ENCODE peak calls at places on chromosomes 13 and 19, in nine cellular contexts. K is GM23338, Y is right lobe of liver, H is PC-3, Q is tibial nerve, L is mammary epithelial cell, V is lung, G is cardiac fibroblast, B is uterus. P is an unnamed sample.

GRCh38 chr19:50328257-50329145 is 676 bp downstream of the KCNC3 start:
- DNase-seq in K (peak; percentile 64), Y (peak; percentile 62), H (peak; percentile 39), Q (no peak), L (no peak), V (no peak), G (peak; percentile 7), B (no peak), P (peak; percentile 72)

GRCh38 chr13:28754698-28755545 is 36.2 kb upstream of the SLC46A3 start:
- DNase-seq in K (peak; percentile 71), Y (peak; percentile 59), H (peak; percentile 44), Q (peak; percentile 32), L (no peak), V (peak; percentile 42), G (peak; percentile 70), B (no peak), P (peak; percentile 67)

GRCh38 chr19:19185853-19186728 is 5.9 kb downstream of the BORCS8 start:
- DNase-seq in K (peak; percentile 97), Y (no peak), H (peak; percentile 57), Q (no peak), L (peak; percentile 25), V (peak; percentile 35), G (peak; percentile 59), B (no peak), P (peak; percentile 96)

GRCh38 chr19:50214699-50215543 is 11.5 kb downstream of the MYH14 start:
- DNase-seq in K (peak; percentile 63), Y (no peak), H (peak; percentile 97), Q (no peak), L (no peak), V (peak; percentile 87), G (no peak), B (no peak), P (no peak)

GRCh38 chr13:28268800-28269223 is 130.5 kb downstream of the PAN3 start:
- DNase-seq in K (no peak), Y (no peak), H (no peak), Q (no peak), L (no peak), V (no peak), G (no peak), B (no peak), P (no peak)

GRCh38 chr19:51359294-51359693 is 6.9 kb downstream of the ETFB start:
- DNase-seq in K (no peak), Y (no peak), H (peak; percentile 70), Q (no peak), L (peak; percentile 85), V (no peak), G (peak; percentile 85), B (no peak), P (no peak)

GRCh38 chr19:9566729-9567128 is 17.6 kb downstream of the ZNF121 start:
- DNase-seq in K (peak; percentile 42), Y (no peak), H (no peak), Q (no peak), L (no peak), V (no peak), G (no peak), B (no peak), P (no peak)

GRCh38 chr19:32070101-32070500 is 275.3 kb upstream of the ZNF507 start:
- DNase-seq in K (no peak), Y (no peak), H (no peak), Q (no peak), L (no peak), V (no peak), G (no peak), B (no peak), P (no peak)

GRCh38 chr19:18418034-18418724 is 1.0 kb upstream of the SSBP4 start:
- DNase-seq in K (no peak), Y (peak; percentile 74), H (no peak), Q (no peak), L (no peak), V (no peak), G (no peak), B (peak; percentile 72), P (peak; percentile 67)

GRCh38 chr13:51957377-51958216 is 53.7 kb downstream of the ATP7B start:
- DNase-seq in K (no peak), Y (no peak), H (no peak), Q (no peak), L (no peak), V (no peak), G (no peak), B (no peak), P (no peak)

GRCh38 chr13:43185206-43185605 is 161.8 kb downstream of the DNAJC15 start:
- DNase-seq in K (no peak), Y (no peak), H (no peak), Q (no peak), L (no peak), V (no peak), G (no peak), B (no peak), P (no peak)

GRCh38 chr13:100520936-100521765 is 67.4 kb downstream of the GGACT start:
- DNase-seq in K (peak; percentile 77), Y (no peak), H (no peak), Q (no peak), L (no peak), V (no peak), G (no peak), B (no peak), P (peak; percentile 67)

GRCh38 chr13:74839656-74840055 is 642.3 kb downstream of the TBC1D4 start:
- DNase-seq in K (no peak), Y (no peak), H (peak; percentile 48), Q (no peak), L (peak; percentile 42), V (no peak), G (peak; percentile 77), B (no peak), P (no peak)

GRCh38 chr13:41587490-41587889 is 130.1 kb downstream of the RGCC start:
- DNase-seq in K (peak; percentile 64), Y (no peak), H (no peak), Q (no peak), L (no peak), V (no peak), G (no peak), B (no peak), P (peak; percentile 76)

GRCh38 chr13:75633285-75633684 is 2.8 kb upstream of the LMO7 start:
- DNase-seq in K (no peak), Y (no peak), H (peak; percentile 66), Q (no peak), L (peak; percentile 50), V (no peak), G (peak; percentile 87), B (no peak), P (no peak)

GRCh38 chr19:44741841-44742352 is 6.6 kb upstream of the BCL3 start:
- DNase-seq in K (no peak), Y (peak; percentile 99), H (peak; percentile 98), Q (peak; percentile 98), L (peak; percentile 99), V (peak; percentile 98), G (peak; percentile 100), B (peak; percentile 99), P (peak; percentile 72)

GRCh38 chr19:11530432-11530831 is 1.5 kb upstream of the ECSIT start:
- DNase-seq in K (peak; percentile 96), Y (peak; percentile 88), H (peak; percentile 84), Q (peak; percentile 23), L (peak; percentile 70), V (peak; percentile 81), G (peak; percentile 90), B (peak; percentile 77), P (peak; percentile 95)

GRCh38 chr19:45637890-45638667 is 1.1 kb downstream of the EML2 start:
- DNase-seq in K (peak; percentile 63), Y (no peak), H (no peak), Q (no peak), L (peak; percentile 80), V (no peak), G (peak; percentile 51), B (no peak), P (peak; percentile 77)

GRCh38 chr13:32731576-32731975 is 145.3 kb downstream of the PDS5B start:
- DNase-seq in K (no peak), Y (no peak), H (peak; percentile 58), Q (no peak), L (peak; percentile 27), V (no peak), G (peak; percentile 49), B (no peak), P (no peak)

GRCh38 chr13:42814868-42815267 is 33.5 kb downstream of the FAM216B start:
- DNase-seq in K (no peak), Y (no peak), H (peak; percentile 83), Q (no peak), L (peak; percentile 70), V (no peak), G (peak; percentile 86), B (no peak), P (no peak)

DNA sequence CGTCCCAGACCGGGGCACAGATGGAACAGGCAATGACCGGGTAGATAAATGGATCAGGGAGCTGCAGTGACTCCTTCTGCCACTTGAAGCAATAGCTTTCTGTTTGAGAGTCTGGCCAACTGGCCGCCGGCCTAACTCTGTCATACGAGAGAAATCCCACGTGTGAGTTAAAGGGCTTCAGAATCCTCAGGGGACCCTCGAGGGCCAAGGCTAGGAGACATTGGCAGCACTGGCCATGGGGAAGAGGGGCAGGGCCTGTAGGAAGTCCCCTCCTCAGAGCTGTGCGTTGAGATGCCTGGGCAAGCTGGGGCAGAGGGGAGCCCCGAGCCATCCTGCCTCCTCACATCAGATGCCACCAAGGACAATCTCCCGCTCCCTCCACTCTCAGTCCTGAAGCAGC is 51.6 kb downstream of the KLF2 start:
- DNase-seq in K (no peak), Y (no peak), H (no peak), Q (no peak), L (no peak), V (no peak), G (no peak), B (no peak), P (no peak)
- H3K4me3 ChIP-seq in K (no peak overlapping the region), Y (no peak overlapping the region), H (no peak overlapping the region), Q (no peak overlapping the region), L (no peak overlapping the region), V (no peak overlapping the region), G (no peak overlapping the region), B (no peak overlapping the region), P (no peak overlapping the region)

GRCh38 chr19:35156673-35157014 is 2.1 kb downstream of the FXYD5 start:
- DNase-seq in K (no peak), Y (no peak), H (no peak), Q (no peak), L (no peak), V (no peak), G (no peak), B (no peak), P (no peak)
- H3K4me3 ChIP-seq in K (peak overlapping the region; percentile 90), Y (no peak overlapping the region), H (no peak overlapping the region), Q (no peak overlapping the region), L (no peak overlapping the region), V (no peak overlapping the region), G (no peak overlapping the region), B (no peak overlapping the region), P (no peak overlapping the region)

GRCh38 chr19:39515551-39516191 is 732 bp downstream of the SELENOV start:
- DNase-seq in K (peak; percentile 95), Y (peak; percentile 3), H (no peak), Q (no peak), L (no peak), V (no peak), G (no peak), B (no peak), P (peak; percentile 91)
- H3K4me3 ChIP-seq in K (peak overlapping the region; percentile 99), Y (no peak overlapping the region), H (no peak overlapping the region), Q (peak overlapping the region; percentile 40), L (peak overlapping the region; percentile 45), V (no peak overlapping the region), G (peak overlapping the region; percentile 26), B (peak overlapping the region; percentile 9), P (peak overlapping the region; percentile 91)

GRCh38 chr19:34350161-34350561 is 14.8 kb upstream of the GPI start:
- DNase-seq in K (no peak), Y (peak; percentile 14), H (no peak), Q (no peak), L (no peak), V (no peak), G (peak; percentile 13), B (no peak), P (no peak)
- H3K4me3 ChIP-seq in K (no peak overlapping the region), Y (no peak overlapping the region), H (no peak overlapping the region), Q (no peak overlapping the region), L (no peak overlapping the region), V (no peak overlapping the region), G (no peak overlapping the region), B (no peak overlapping the region), P (no peak overlapping the region)

GRCh38 chr19:52584686-52585085 is 14.6 kb downstream of the ZNF701 start:
- DNase-seq in K (peak; percentile 58), Y (no peak), H (no peak), Q (no peak), L (no peak), V (no peak), G (no peak), B (no peak), P (no peak)
- H3K4me3 ChIP-seq in K (peak overlapping the region; percentile 18), Y (no peak overlapping the region), H (no peak overlapping the region), Q (peak overlapping the region; percentile 39), L (no peak overlapping the region), V (no peak overlapping the region), G (no peak overlapping the region), B (no peak overlapping the region), P (no peak overlapping the region)

P was measured in endodermal cell.